ENCODE peak calls at places on chromosomes 4 and X, in seven cellular contexts. One of them, this sample, is unnamed.
A peak's percentile ranks its signal among the peaks of the same experiment; 100 is the strongest.

GRCh38 chr4:161203865-161204264 is 959.9 kb downstream of the FSTL5 start:
- DNase-seq in CD8-positive, alpha-beta memory T cell: no peak
- DNase-seq in GM19239: no peak
- DNase-seq in stimulated activated CD8-positive, alpha-beta memory T cell treated with anti-CD3 and anti-CD28 coated beads, Interleukin-12 subunit alpha, Interleukin-12 subunit beta, amount 100 ng/mL, for 1 hour: no peak
- DNase-seq in GDM1: no peak
- DNase-seq in amniotic epithelial cell: no peak
- DNase-seq in Kasumi-1: no peak
- DNase-seq in this sample: no peak

GRCh38 chrX:24799565-24799964 is 105.8 kb downstream of the POLA1 start:
- DNase-seq in GM19239: no peak
- DNase-seq in GDM1: no peak
- DNase-seq in stimulated activated CD8-positive, alpha-beta memory T cell treated with anti-CD3 and anti-CD28 coated beads, Interleukin-12 subunit alpha, Interleukin-12 subunit beta, amount 100 ng/mL, for 1 hour: no peak
- DNase-seq in CD8-positive, alpha-beta memory T cell: no peak
- DNase-seq in amniotic epithelial cell: no peak
- DNase-seq in Kasumi-1: no peak
- DNase-seq in this sample: no peak

GRCh38 chr4:22695011-22695410 is 2.3 kb downstream of the GBA3 start:
- DNase-seq in CD8-positive, alpha-beta memory T cell: no peak
- DNase-seq in Kasumi-1: no peak
- DNase-seq in amniotic epithelial cell: no peak
- DNase-seq in GDM1: no peak
- DNase-seq in GM19239: no peak
- DNase-seq in stimulated activated CD8-positive, alpha-beta memory T cell treated with anti-CD3 and anti-CD28 coated beads, Interleukin-12 subunit alpha, Interleukin-12 subunit beta, amount 100 ng/mL, for 1 hour: no peak
- DNase-seq in this sample: no peak

GRCh38 chrX:129823115-129823514 is 20.6 kb downstream of the ZDHHC9 start:
- DNase-seq in stimulated activated CD8-positive, alpha-beta memory T cell treated with anti-CD3 and anti-CD28 coated beads, Interleukin-12 subunit alpha, Interleukin-12 subunit beta, amount 100 ng/mL, for 1 hour: peak; percentile 39
- DNase-seq in Kasumi-1: peak; percentile 62
- DNase-seq in GM19239: peak; percentile 18
- DNase-seq in CD8-positive, alpha-beta memory T cell: peak; percentile 58
- DNase-seq in GDM1: peak; percentile 22
- DNase-seq in amniotic epithelial cell: peak; percentile 38
- DNase-seq in this sample: peak; percentile 44

GRCh38 chr4:135240796-135241195 is 1039.2 kb upstream of the PABPC4L start:
- DNase-seq in GM19239: no peak
- DNase-seq in CD8-positive, alpha-beta memory T cell: no peak
- DNase-seq in GDM1: no peak
- DNase-seq in amniotic epithelial cell: peak; percentile 96
- DNase-seq in Kasumi-1: no peak
- DNase-seq in stimulated activated CD8-positive, alpha-beta memory T cell treated with anti-CD3 and anti-CD28 coated beads, Interleukin-12 subunit alpha, Interleukin-12 subunit beta, amount 100 ng/mL, for 1 hour: no peak
- DNase-seq in this sample: peak; percentile 66

GRCh38 chrX:12901486-12901885 is 4.9 kb upstream of the TLR8 start:
- DNase-seq in CD8-positive, alpha-beta memory T cell: peak; percentile 46
- DNase-seq in Kasumi-1: peak; percentile 48
- DNase-seq in GDM1: peak; percentile 40
- DNase-seq in GM19239: peak; percentile 38
- DNase-seq in stimulated activated CD8-positive, alpha-beta memory T cell treated with anti-CD3 and anti-CD28 coated beads, Interleukin-12 subunit alpha, Interleukin-12 subunit beta, amount 100 ng/mL, for 1 hour: peak; percentile 19
- DNase-seq in amniotic epithelial cell: peak; percentile 23
- DNase-seq in this sample: peak; percentile 53

GRCh38 chr4:158128540-158128939 is 44.3 kb downstream of the GASK1B start:
- DNase-seq in GDM1: no peak
- DNase-seq in GM19239: no peak
- DNase-seq in stimulated activated CD8-positive, alpha-beta memory T cell treated with anti-CD3 and anti-CD28 coated beads, Interleukin-12 subunit alpha, Interleukin-12 subunit beta, amount 100 ng/mL, for 1 hour: no peak
- DNase-seq in amniotic epithelial cell: no peak
- DNase-seq in CD8-positive, alpha-beta memory T cell: no peak
- DNase-seq in Kasumi-1: no peak
- DNase-seq in this sample: no peak

GRCh38 chr4:36159208-36159607 is 85.1 kb downstream of the ARAP2 start:
- DNase-seq in stimulated activated CD8-positive, alpha-beta memory T cell treated with anti-CD3 and anti-CD28 coated beads, Interleukin-12 subunit alpha, Interleukin-12 subunit beta, amount 100 ng/mL, for 1 hour: no peak
- DNase-seq in CD8-positive, alpha-beta memory T cell: no peak
- DNase-seq in GDM1: no peak
- DNase-seq in GM19239: no peak
- DNase-seq in Kasumi-1: no peak
- DNase-seq in amniotic epithelial cell: no peak
- DNase-seq in this sample: no peak

GRCh38 chrX:40950546-40950945 is 134.7 kb upstream of the USP9X start:
- DNase-seq in Kasumi-1: no peak
- DNase-seq in CD8-positive, alpha-beta memory T cell: no peak
- DNase-seq in amniotic epithelial cell: no peak
- DNase-seq in stimulated activated CD8-positive, alpha-beta memory T cell treated with anti-CD3 and anti-CD28 coated beads, Interleukin-12 subunit alpha, Interleukin-12 subunit beta, amount 100 ng/mL, for 1 hour: no peak
- DNase-seq in GDM1: no peak
- DNase-seq in GM19239: no peak
- DNase-seq in this sample: no peak

GRCh38 chr4:16579866-16580265 is 318.6 kb downstream of the LDB2 start:
- DNase-seq in CD8-positive, alpha-beta memory T cell: no peak
- DNase-seq in Kasumi-1: no peak
- DNase-seq in amniotic epithelial cell: no peak
- DNase-seq in GM19239: no peak
- DNase-seq in stimulated activated CD8-positive, alpha-beta memory T cell treated with anti-CD3 and anti-CD28 coated beads, Interleukin-12 subunit alpha, Interleukin-12 subunit beta, amount 100 ng/mL, for 1 hour: no peak
- DNase-seq in GDM1: no peak
- DNase-seq in this sample: no peak

GRCh38 chr4:73309211-73309610 is 50.6 kb upstream of the ANKRD17 start:
- DNase-seq in amniotic epithelial cell: peak; percentile 52
- DNase-seq in Kasumi-1: no peak
- DNase-seq in GM19239: no peak
- DNase-seq in stimulated activated CD8-positive, alpha-beta memory T cell treated with anti-CD3 and anti-CD28 coated beads, Interleukin-12 subunit alpha, Interleukin-12 subunit beta, amount 100 ng/mL, for 1 hour: no peak
- DNase-seq in CD8-positive, alpha-beta memory T cell: no peak
- DNase-seq in GDM1: no peak
- DNase-seq in this sample: peak; percentile 70

GRCh38 chr4:8377103-8378075 is 63.1 kb downstream of the ACOX3 start:
- DNase-seq in stimulated activated CD8-positive, alpha-beta memory T cell treated with anti-CD3 and anti-CD28 coated beads, Interleukin-12 subunit alpha, Interleukin-12 subunit beta, amount 100 ng/mL, for 1 hour: no peak
- DNase-seq in amniotic epithelial cell: no peak
- DNase-seq in Kasumi-1: no peak
- DNase-seq in CD8-positive, alpha-beta memory T cell: no peak
- DNase-seq in GM19239: no peak
- DNase-seq in GDM1: no peak
- DNase-seq in this sample: no peak

GRCh38 chrX:54452920-54453319 is 12.7 kb downstream of the TSR2 start:
- DNase-seq in CD8-positive, alpha-beta memory T cell: no peak
- DNase-seq in stimulated activated CD8-positive, alpha-beta memory T cell treated with anti-CD3 and anti-CD28 coated beads, Interleukin-12 subunit alpha, Interleukin-12 subunit beta, amount 100 ng/mL, for 1 hour: no peak
- DNase-seq in GDM1: no peak
- DNase-seq in amniotic epithelial cell: peak; percentile 4
- DNase-seq in GM19239: no peak
- DNase-seq in Kasumi-1: peak; percentile 56
- DNase-seq in this sample: peak; percentile 7

GRCh38 chr4:163148466-163149336 is 18.0 kb downstream of the NAF1 start:
- DNase-seq in GM19239: no peak
- DNase-seq in GDM1: no peak
- DNase-seq in amniotic epithelial cell: no peak
- DNase-seq in Kasumi-1: no peak
- DNase-seq in CD8-positive, alpha-beta memory T cell: no peak
- DNase-seq in stimulated activated CD8-positive, alpha-beta memory T cell treated with anti-CD3 and anti-CD28 coated beads, Interleukin-12 subunit alpha, Interleukin-12 subunit beta, amount 100 ng/mL, for 1 hour: no peak
- DNase-seq in this sample: peak; percentile 9

GRCh38 chrX:39759526-39760224 is 338.1 kb downstream of the BCOR start:
- DNase-seq in GDM1: no peak
- DNase-seq in CD8-positive, alpha-beta memory T cell: no peak
- DNase-seq in GM19239: no peak
- DNase-seq in amniotic epithelial cell: peak; percentile 49
- DNase-seq in stimulated activated CD8-positive, alpha-beta memory T cell treated with anti-CD3 and anti-CD28 coated beads, Interleukin-12 subunit alpha, Interleukin-12 subunit beta, amount 100 ng/mL, for 1 hour: no peak
- DNase-seq in Kasumi-1: no peak
- DNase-seq in this sample: peak; percentile 78

GRCh38 chr4:62474802-62475201 is 1274.7 kb downstream of the ADGRL3 start:
- DNase-seq in stimulated activated CD8-positive, alpha-beta memory T cell treated with anti-CD3 and anti-CD28 coated beads, Interleukin-12 subunit alpha, Interleukin-12 subunit beta, amount 100 ng/mL, for 1 hour: no peak
- DNase-seq in CD8-positive, alpha-beta memory T cell: no peak
- DNase-seq in amniotic epithelial cell: no peak
- DNase-seq in GM19239: no peak
- DNase-seq in Kasumi-1: no peak
- DNase-seq in GDM1: no peak
- DNase-seq in this sample: no peak

GRCh38 chr4:7813674-7814073 is 126.0 kb downstream of the AFAP1 start:
- DNase-seq in Kasumi-1: no peak
- DNase-seq in stimulated activated CD8-positive, alpha-beta memory T cell treated with anti-CD3 and anti-CD28 coated beads, Interleukin-12 subunit alpha, Interleukin-12 subunit beta, amount 100 ng/mL, for 1 hour: no peak
- DNase-seq in CD8-positive, alpha-beta memory T cell: no peak
- DNase-seq in GM19239: no peak
- DNase-seq in amniotic epithelial cell: peak; percentile 96
- DNase-seq in GDM1: no peak
- DNase-seq in this sample: peak; percentile 98

GRCh38 chrX:9465380-9466114 is 689 bp downstream of the TBL1X start:
- DNase-seq in GM19239: no peak
- DNase-seq in amniotic epithelial cell: no peak
- DNase-seq in CD8-positive, alpha-beta memory T cell: peak; percentile 47
- DNase-seq in Kasumi-1: no peak
- DNase-seq in GDM1: no peak
- DNase-seq in stimulated activated CD8-positive, alpha-beta memory T cell treated with anti-CD3 and anti-CD28 coated beads, Interleukin-12 subunit alpha, Interleukin-12 subunit beta, amount 100 ng/mL, for 1 hour: no peak
- DNase-seq in this sample: no peak

GRCh38 chr4:53003959-53004358 is 141.8 kb downstream of the RASL11B start:
- DNase-seq in Kasumi-1: no peak
- DNase-seq in GDM1: no peak
- DNase-seq in CD8-positive, alpha-beta memory T cell: no peak
- DNase-seq in GM19239: no peak
- DNase-seq in amniotic epithelial cell: peak; percentile 63
- DNase-seq in stimulated activated CD8-positive, alpha-beta memory T cell treated with anti-CD3 and anti-CD28 coated beads, Interleukin-12 subunit alpha, Interleukin-12 subunit beta, amount 100 ng/mL, for 1 hour: no peak
- DNase-seq in this sample: no peak

GRCh38 chr4:38385286-38386010 is 278.6 kb upstream of the KLF3 start:
- DNase-seq in Kasumi-1: no peak
- DNase-seq in stimulated activated CD8-positive, alpha-beta memory T cell treated with anti-CD3 and anti-CD28 coated beads, Interleukin-12 subunit alpha, Interleukin-12 subunit beta, amount 100 ng/mL, for 1 hour: no peak
- DNase-seq in amniotic epithelial cell: peak; percentile 27
- DNase-seq in GDM1: no peak
- DNase-seq in CD8-positive, alpha-beta memory T cell: no peak
- DNase-seq in GM19239: no peak
- DNase-seq in this sample: no peak

GRCh38 chrX:32443841-32444240 is 767.5 kb downstream of the DMD start:
- DNase-seq in CD8-positive, alpha-beta memory T cell: no peak
- DNase-seq in amniotic epithelial cell: no peak
- DNase-seq in GM19239: no peak
- DNase-seq in stimulated activated CD8-positive, alpha-beta memory T cell treated with anti-CD3 and anti-CD28 coated beads, Interleukin-12 subunit alpha, Interleukin-12 subunit beta, amount 100 ng/mL, for 1 hour: no peak
- DNase-seq in Kasumi-1: no peak
- DNase-seq in GDM1: no peak
- DNase-seq in this sample: no peak

GRCh38 chrX:23478561-23478960 is 143.9 kb downstream of the PTCHD1 start:
- DNase-seq in GM19239: no peak
- DNase-seq in GDM1: no peak
- DNase-seq in amniotic epithelial cell: no peak
- DNase-seq in CD8-positive, alpha-beta memory T cell: no peak
- DNase-seq in Kasumi-1: no peak
- DNase-seq in stimulated activated CD8-positive, alpha-beta memory T cell treated with anti-CD3 and anti-CD28 coated beads, Interleukin-12 subunit alpha, Interleukin-12 subunit beta, amount 100 ng/mL, for 1 hour: no peak
- DNase-seq in this sample: no peak

GRCh38 chrX:65528705-65529340 is 5.8 kb downstream of the LAS1L start:
- DNase-seq in Kasumi-1: peak; percentile 30
- DNase-seq in amniotic epithelial cell: no peak
- DNase-seq in stimulated activated CD8-positive, alpha-beta memory T cell treated with anti-CD3 and anti-CD28 coated beads, Interleukin-12 subunit alpha, Interleukin-12 subunit beta, amount 100 ng/mL, for 1 hour: peak; percentile 27
- DNase-seq in GDM1: peak; percentile 10
- DNase-seq in CD8-positive, alpha-beta memory T cell: peak; percentile 53
- DNase-seq in GM19239: peak; percentile 26
- DNase-seq in this sample: peak; percentile 17

GRCh38 chrX:153521034-153521433 is 3.6 kb downstream of the ATP2B3 start:
- DNase-seq in Kasumi-1: no peak
- DNase-seq in amniotic epithelial cell: peak; percentile 12
- DNase-seq in CD8-positive, alpha-beta memory T cell: no peak
- DNase-seq in GDM1: no peak
- DNase-seq in GM19239: no peak
- DNase-seq in stimulated activated CD8-positive, alpha-beta memory T cell treated with anti-CD3 and anti-CD28 coated beads, Interleukin-12 subunit alpha, Interleukin-12 subunit beta, amount 100 ng/mL, for 1 hour: no peak
- DNase-seq in this sample: peak; percentile 6

GRCh38 chr4:7956306-7957112 is 16.8 kb upstream of the AFAP1 start:
- DNase-seq in stimulated activated CD8-positive, alpha-beta memory T cell treated with anti-CD3 and anti-CD28 coated beads, Interleukin-12 subunit alpha, Interleukin-12 subunit beta, amount 100 ng/mL, for 1 hour: no peak
- DNase-seq in amniotic epithelial cell: peak; percentile 52
- DNase-seq in CD8-positive, alpha-beta memory T cell: no peak
- DNase-seq in Kasumi-1: no peak
- DNase-seq in GM19239: no peak
- DNase-seq in GDM1: no peak
- DNase-seq in this sample: peak; percentile 57

GRCh38 chr4:156575430-156576073 is 396.0 kb downstream of the PDGFC start:
- DNase-seq in GDM1: no peak
- DNase-seq in GM19239: no peak
- DNase-seq in stimulated activated CD8-positive, alpha-beta memory T cell treated with anti-CD3 and anti-CD28 coated beads, Interleukin-12 subunit alpha, Interleukin-12 subunit beta, amount 100 ng/mL, for 1 hour: no peak
- DNase-seq in Kasumi-1: no peak
- DNase-seq in amniotic epithelial cell: peak; percentile 91
- DNase-seq in CD8-positive, alpha-beta memory T cell: no peak
- DNase-seq in this sample: peak; percentile 43

GRCh38 chr4:6027392-6027791 is 9.2 kb upstream of the C4orf50 start:
- DNase-seq in GM19239: no peak
- DNase-seq in CD8-positive, alpha-beta memory T cell: no peak
- DNase-seq in Kasumi-1: no peak
- DNase-seq in GDM1: no peak
- DNase-seq in stimulated activated CD8-positive, alpha-beta memory T cell treated with anti-CD3 and anti-CD28 coated beads, Interleukin-12 subunit alpha, Interleukin-12 subunit beta, amount 100 ng/mL, for 1 hour: no peak
- DNase-seq in amniotic epithelial cell: no peak
- DNase-seq in this sample: no peak

GRCh38 chrX:150959557-150959956 is 23.6 kb upstream of the HMGB3 start:
- DNase-seq in CD8-positive, alpha-beta memory T cell: no peak
- DNase-seq in GDM1: no peak
- DNase-seq in GM19239: no peak
- DNase-seq in Kasumi-1: no peak
- DNase-seq in stimulated activated CD8-positive, alpha-beta memory T cell treated with anti-CD3 and anti-CD28 coated beads, Interleukin-12 subunit alpha, Interleukin-12 subunit beta, amount 100 ng/mL, for 1 hour: no peak
- DNase-seq in amniotic epithelial cell: no peak
- DNase-seq in this sample: no peak

GRCh38 chr4:71713611-71714203 is 70.2 kb downstream of the GC start:
- DNase-seq in Kasumi-1: peak; percentile 76
- DNase-seq in GDM1: no peak
- DNase-seq in GM19239: no peak
- DNase-seq in stimulated activated CD8-positive, alpha-beta memory T cell treated with anti-CD3 and anti-CD28 coated beads, Interleukin-12 subunit alpha, Interleukin-12 subunit beta, amount 100 ng/mL, for 1 hour: no peak
- DNase-seq in amniotic epithelial cell: peak; percentile 60
- DNase-seq in CD8-positive, alpha-beta memory T cell: peak; percentile 11
- DNase-seq in this sample: peak; percentile 65

GRCh38 chr4:61723492-61723891 is 523.4 kb downstream of the ADGRL3 start:
- DNase-seq in GDM1: no peak
- DNase-seq in amniotic epithelial cell: no peak
- DNase-seq in Kasumi-1: no peak
- DNase-seq in CD8-positive, alpha-beta memory T cell: no peak
- DNase-seq in GM19239: no peak
- DNase-seq in stimulated activated CD8-positive, alpha-beta memory T cell treated with anti-CD3 and anti-CD28 coated beads, Interleukin-12 subunit alpha, Interleukin-12 subunit beta, amount 100 ng/mL, for 1 hour: no peak
- DNase-seq in this sample: no peak

GRCh38 chr4:734075-734474 is 28.4 kb downstream of the PCGF3 start:
- DNase-seq in CD8-positive, alpha-beta memory T cell: no peak
- DNase-seq in GM19239: no peak
- DNase-seq in stimulated activated CD8-positive, alpha-beta memory T cell treated with anti-CD3 and anti-CD28 coated beads, Interleukin-12 subunit alpha, Interleukin-12 subunit beta, amount 100 ng/mL, for 1 hour: no peak
- DNase-seq in GDM1: no peak
- DNase-seq in Kasumi-1: no peak
- DNase-seq in amniotic epithelial cell: no peak
- DNase-seq in this sample: no peak

GRCh38 chr4:80309301-80310004 is 26.1 kb upstream of the CFAP299 start:
- DNase-seq in CD8-positive, alpha-beta memory T cell: no peak
- DNase-seq in Kasumi-1: no peak
- DNase-seq in stimulated activated CD8-positive, alpha-beta memory T cell treated with anti-CD3 and anti-CD28 coated beads, Interleukin-12 subunit alpha, Interleukin-12 subunit beta, amount 100 ng/mL, for 1 hour: no peak
- DNase-seq in GDM1: no peak
- DNase-seq in amniotic epithelial cell: peak; percentile 90
- DNase-seq in GM19239: no peak
- DNase-seq in this sample: peak; percentile 96

GRCh38 chr4:77072195-77072753 is 3.5 kb downstream of the CCNI start:
- DNase-seq in CD8-positive, alpha-beta memory T cell: peak; percentile 56
- DNase-seq in Kasumi-1: no peak
- DNase-seq in stimulated activated CD8-positive, alpha-beta memory T cell treated with anti-CD3 and anti-CD28 coated beads, Interleukin-12 subunit alpha, Interleukin-12 subunit beta, amount 100 ng/mL, for 1 hour: no peak
- DNase-seq in amniotic epithelial cell: no peak
- DNase-seq in GM19239: no peak
- DNase-seq in GDM1: no peak
- DNase-seq in this sample: no peak